ENCODE peak calls at places on chromosomes 7 and 10, in seven cellular contexts. One of them, this sample, is unnamed. For H3K4me1 and H3K27me3, the result is how much of the 10 kb centered on the place peaks cover.

GRCh38 chr7:129831424-129832058 is 121.2 kb downstream of the UBE2H start:
- DNase-seq in testis: no peak
- DNase-seq in esophagus squamous epithelium: no peak
- DNase-seq in CD8-positive, alpha-beta memory T cell: no peak
- DNase-seq in cardiac muscle cell: peak
- DNase-seq in iPS DF 6.9: no peak
- DNase-seq in right atrium auricular region: no peak
- DNase-seq in this sample: peak

GRCh38 chr7:158828343-158829020 is 827 bp downstream of the ESYT2 start:
- DNase-seq in esophagus squamous epithelium: no peak
- DNase-seq in testis: peak
- DNase-seq in cardiac muscle cell: peak
- DNase-seq in iPS DF 6.9: no peak
- DNase-seq in right atrium auricular region: no peak
- DNase-seq in CD8-positive, alpha-beta memory T cell: peak
- DNase-seq in this sample: no peak

GRCh38 chr7:4209966-4210365 is 472.1 kb upstream of the FOXK1 start:
- DNase-seq in testis: no peak
- DNase-seq in right atrium auricular region: no peak
- DNase-seq in iPS DF 6.9: no peak
- DNase-seq in cardiac muscle cell: no peak
- DNase-seq in esophagus squamous epithelium: no peak
- DNase-seq in CD8-positive, alpha-beta memory T cell: no peak
- DNase-seq in this sample: no peak

GRCh38 chr7:117274951-117275350 is 47.9 kb downstream of the WNT2 start:
- DNase-seq in right atrium auricular region: no peak
- DNase-seq in cardiac muscle cell: no peak
- DNase-seq in testis: no peak
- DNase-seq in esophagus squamous epithelium: no peak
- DNase-seq in CD8-positive, alpha-beta memory T cell: no peak
- DNase-seq in iPS DF 6.9: no peak
- DNase-seq in this sample: no peak

GRCh38 chr7:4715385-4715770 is 33.3 kb downstream of the FOXK1 start:
- DNase-seq in esophagus squamous epithelium: no peak
- DNase-seq in cardiac muscle cell: peak
- DNase-seq in testis: no peak
- DNase-seq in CD8-positive, alpha-beta memory T cell: no peak
- DNase-seq in iPS DF 6.9: no peak
- DNase-seq in right atrium auricular region: peak
- DNase-seq in this sample: peak

GRCh38 chr10:124044143-124044862 is 49.1 kb downstream of the CHST15 start:
- DNase-seq in right atrium auricular region: no peak
- DNase-seq in CD8-positive, alpha-beta memory T cell: no peak
- DNase-seq in testis: peak
- DNase-seq in cardiac muscle cell: no peak
- DNase-seq in esophagus squamous epithelium: no peak
- DNase-seq in iPS DF 6.9: no peak
- DNase-seq in this sample: no peak

GRCh38 chr7:29370531-29371314 is 176.1 kb downstream of the CHN2 start:
- DNase-seq in testis: no peak
- DNase-seq in CD8-positive, alpha-beta memory T cell: no peak
- DNase-seq in esophagus squamous epithelium: no peak
- DNase-seq in iPS DF 6.9: no peak
- DNase-seq in right atrium auricular region: peak
- DNase-seq in cardiac muscle cell: peak
- DNase-seq in this sample: peak

GRCh38 chr7:94882891-94883290 is 24.5 kb upstream of the PPP1R9A start:
- DNase-seq in testis: no peak
- DNase-seq in esophagus squamous epithelium: no peak
- DNase-seq in right atrium auricular region: no peak
- DNase-seq in CD8-positive, alpha-beta memory T cell: no peak
- DNase-seq in cardiac muscle cell: no peak
- DNase-seq in iPS DF 6.9: no peak
- DNase-seq in this sample: peak

GRCh38 chr7:121076350-121077164 is 88.0 kb downstream of the CPED1 start:
- DNase-seq in iPS DF 6.9: no peak
- DNase-seq in esophagus squamous epithelium: no peak
- DNase-seq in CD8-positive, alpha-beta memory T cell: no peak
- DNase-seq in right atrium auricular region: no peak
- DNase-seq in testis: no peak
- DNase-seq in cardiac muscle cell: no peak
- DNase-seq in this sample: peak

GRCh38 chr10:43943119-43943824 is 294.6 kb upstream of the ZNF32 start:
- DNase-seq in iPS DF 6.9: no peak
- DNase-seq in right atrium auricular region: no peak
- DNase-seq in esophagus squamous epithelium: no peak
- DNase-seq in cardiac muscle cell: no peak
- DNase-seq in testis: no peak
- DNase-seq in CD8-positive, alpha-beta memory T cell: no peak
- DNase-seq in this sample: no peak

GRCh38 chr10:123150986-123151738 is 3.0 kb upstream of the BUB3 start:
- DNase-seq in iPS DF 6.9: no peak
- DNase-seq in esophagus squamous epithelium: no peak
- DNase-seq in cardiac muscle cell: peak
- DNase-seq in testis: no peak
- DNase-seq in CD8-positive, alpha-beta memory T cell: no peak
- DNase-seq in right atrium auricular region: no peak
- DNase-seq in this sample: no peak

GRCh38 chr10:124732931-124733536 is 11.1 kb downstream of the FAM53B start:
- DNase-seq in testis: peak
- DNase-seq in esophagus squamous epithelium: no peak
- DNase-seq in iPS DF 6.9: no peak
- DNase-seq in cardiac muscle cell: peak
- DNase-seq in CD8-positive, alpha-beta memory T cell: peak
- DNase-seq in right atrium auricular region: peak
- DNase-seq in this sample: peak

GRCh38 chr10:71933651-71934050 is 30.5 kb upstream of the CHST3 start:
- DNase-seq in right atrium auricular region: no peak
- DNase-seq in cardiac muscle cell: no peak
- DNase-seq in CD8-positive, alpha-beta memory T cell: no peak
- DNase-seq in testis: no peak
- DNase-seq in iPS DF 6.9: no peak
- DNase-seq in esophagus squamous epithelium: no peak
- DNase-seq in this sample: no peak

GRCh38 chr7:134246761-134247160 is 70.0 kb downstream of the SLC35B4 start:
- DNase-seq in CD8-positive, alpha-beta memory T cell: no peak
- DNase-seq in esophagus squamous epithelium: no peak
- DNase-seq in right atrium auricular region: no peak
- DNase-seq in cardiac muscle cell: no peak
- DNase-seq in testis: no peak
- DNase-seq in iPS DF 6.9: no peak
- DNase-seq in this sample: no peak

GRCh38 chr7:35768346-35768745 is 32.5 kb upstream of the SEPTIN7 start:
- DNase-seq in iPS DF 6.9: no peak
- DNase-seq in testis: no peak
- DNase-seq in esophagus squamous epithelium: no peak
- DNase-seq in CD8-positive, alpha-beta memory T cell: no peak
- DNase-seq in right atrium auricular region: no peak
- DNase-seq in cardiac muscle cell: no peak
- DNase-seq in this sample: no peak

GRCh38 chr7:98856021-98856422 is 13.8 kb downstream of the TMEM130 start:
- DNase-seq in cardiac muscle cell: no peak
- DNase-seq in iPS DF 6.9: no peak
- DNase-seq in CD8-positive, alpha-beta memory T cell: no peak
- DNase-seq in testis: no peak
- DNase-seq in esophagus squamous epithelium: no peak
- DNase-seq in right atrium auricular region: no peak
- DNase-seq in this sample: no peak

GRCh38 chr10:97222346-97222961 is 36.7 kb upstream of the SLIT1 start:
- DNase-seq in testis: no peak
- DNase-seq in right atrium auricular region: peak
- DNase-seq in esophagus squamous epithelium: no peak
- DNase-seq in cardiac muscle cell: peak
- DNase-seq in CD8-positive, alpha-beta memory T cell: no peak
- DNase-seq in iPS DF 6.9: peak
- DNase-seq in this sample: no peak

GRCh38 chr10:110861476-110861875 is 10.3 kb upstream of the PDCD4 start:
- DNase-seq in iPS DF 6.9: no peak
- DNase-seq in right atrium auricular region: no peak
- DNase-seq in cardiac muscle cell: no peak
- DNase-seq in testis: no peak
- DNase-seq in esophagus squamous epithelium: no peak
- DNase-seq in CD8-positive, alpha-beta memory T cell: no peak
- DNase-seq in this sample: no peak

GRCh38 chr10:56449770-56450169 is 88.7 kb upstream of the ZWINT start:
- DNase-seq in esophagus squamous epithelium: no peak
- DNase-seq in cardiac muscle cell: peak
- DNase-seq in right atrium auricular region: no peak
- DNase-seq in testis: no peak
- DNase-seq in iPS DF 6.9: no peak
- DNase-seq in CD8-positive, alpha-beta memory T cell: no peak
- DNase-seq in this sample: no peak

GRCh38 chr10:117663750-117664149 is 121.2 kb downstream of the EMX2 start:
- DNase-seq in CD8-positive, alpha-beta memory T cell: no peak
- DNase-seq in esophagus squamous epithelium: no peak
- DNase-seq in iPS DF 6.9: no peak
- DNase-seq in right atrium auricular region: no peak
- DNase-seq in testis: no peak
- DNase-seq in cardiac muscle cell: no peak
- DNase-seq in this sample: peak

GRCh38 chr10:69809318-69809717 is 7.6 kb downstream of the COL13A1 start:
- DNase-seq in cardiac muscle cell: no peak
- DNase-seq in iPS DF 6.9: no peak
- DNase-seq in right atrium auricular region: no peak
- DNase-seq in CD8-positive, alpha-beta memory T cell: no peak
- DNase-seq in testis: no peak
- DNase-seq in esophagus squamous epithelium: no peak
- DNase-seq in this sample: no peak

GRCh38 chr7:88141953-88142352 is 77.9 kb downstream of the SRI start:
- DNase-seq in cardiac muscle cell: no peak
- DNase-seq in esophagus squamous epithelium: no peak
- DNase-seq in iPS DF 6.9: no peak
- DNase-seq in right atrium auricular region: no peak
- DNase-seq in CD8-positive, alpha-beta memory T cell: no peak
- DNase-seq in testis: no peak
- DNase-seq in this sample: no peak

GRCh38 chr7:117762055-117762454 is 111.2 kb downstream of the CTTNBP2 start:
- DNase-seq in iPS DF 6.9: no peak
- DNase-seq in CD8-positive, alpha-beta memory T cell: no peak
- DNase-seq in esophagus squamous epithelium: no peak
- DNase-seq in right atrium auricular region: no peak
- DNase-seq in testis: no peak
- DNase-seq in cardiac muscle cell: no peak
- DNase-seq in this sample: no peak

DNA sequence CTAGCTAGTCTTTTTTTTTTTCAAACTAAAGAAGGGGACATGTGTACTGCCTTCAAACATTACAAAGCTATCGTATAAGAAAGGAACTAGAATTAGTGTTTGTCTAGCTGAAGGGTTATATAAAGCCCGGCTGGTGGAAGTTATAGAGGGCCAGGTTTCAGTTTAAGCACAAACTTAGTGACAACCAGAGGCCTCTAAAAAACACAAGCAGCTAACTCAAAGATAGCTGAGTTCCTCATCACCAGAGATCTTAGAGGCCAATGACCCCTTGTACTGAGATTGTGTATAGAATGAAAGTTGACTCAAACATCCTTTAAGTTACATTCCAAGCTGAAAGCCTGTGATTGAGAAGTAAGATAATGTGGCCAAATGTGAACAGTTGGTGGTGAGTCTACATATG is 28.1 kb upstream of the SGMS1 start:
- DNase-seq in right atrium auricular region: no peak
- DNase-seq in testis: no peak
- DNase-seq in cardiac muscle cell: no peak
- DNase-seq in CD8-positive, alpha-beta memory T cell: no peak
- DNase-seq in iPS DF 6.9: no peak
- DNase-seq in esophagus squamous epithelium: no peak
- DNase-seq in this sample: no peak
- H3K4me1 ChIP-seq in right atrium auricular region: under half
- H3K4me1 ChIP-seq in testis: under half
- H3K4me1 ChIP-seq in cardiac muscle cell: under half
- H3K4me1 ChIP-seq in CD8-positive, alpha-beta memory T cell: under half
- H3K4me1 ChIP-seq in iPS DF 6.9: under half
- H3K4me1 ChIP-seq in esophagus squamous epithelium: under half
- H3K4me1 ChIP-seq in this sample: under half

GRCh38 chr7:150980663-150981062 is 2.5 kb upstream of the KCNH2 start:
- DNase-seq in right atrium auricular region: no peak
- DNase-seq in esophagus squamous epithelium: no peak
- DNase-seq in cardiac muscle cell: peak
- DNase-seq in CD8-positive, alpha-beta memory T cell: no peak
- DNase-seq in testis: no peak
- DNase-seq in iPS DF 6.9: no peak
- DNase-seq in this sample: no peak
- H3K27me3 ChIP-seq in right atrium auricular region: under half
- H3K27me3 ChIP-seq in esophagus squamous epithelium: half or more
- H3K27me3 ChIP-seq in cardiac muscle cell: under half
- H3K27me3 ChIP-seq in CD8-positive, alpha-beta memory T cell: under half
- H3K27me3 ChIP-seq in testis: under half
- H3K27me3 ChIP-seq in iPS DF 6.9: under half
- H3K27me3 ChIP-seq in this sample: half or more

DNA sequence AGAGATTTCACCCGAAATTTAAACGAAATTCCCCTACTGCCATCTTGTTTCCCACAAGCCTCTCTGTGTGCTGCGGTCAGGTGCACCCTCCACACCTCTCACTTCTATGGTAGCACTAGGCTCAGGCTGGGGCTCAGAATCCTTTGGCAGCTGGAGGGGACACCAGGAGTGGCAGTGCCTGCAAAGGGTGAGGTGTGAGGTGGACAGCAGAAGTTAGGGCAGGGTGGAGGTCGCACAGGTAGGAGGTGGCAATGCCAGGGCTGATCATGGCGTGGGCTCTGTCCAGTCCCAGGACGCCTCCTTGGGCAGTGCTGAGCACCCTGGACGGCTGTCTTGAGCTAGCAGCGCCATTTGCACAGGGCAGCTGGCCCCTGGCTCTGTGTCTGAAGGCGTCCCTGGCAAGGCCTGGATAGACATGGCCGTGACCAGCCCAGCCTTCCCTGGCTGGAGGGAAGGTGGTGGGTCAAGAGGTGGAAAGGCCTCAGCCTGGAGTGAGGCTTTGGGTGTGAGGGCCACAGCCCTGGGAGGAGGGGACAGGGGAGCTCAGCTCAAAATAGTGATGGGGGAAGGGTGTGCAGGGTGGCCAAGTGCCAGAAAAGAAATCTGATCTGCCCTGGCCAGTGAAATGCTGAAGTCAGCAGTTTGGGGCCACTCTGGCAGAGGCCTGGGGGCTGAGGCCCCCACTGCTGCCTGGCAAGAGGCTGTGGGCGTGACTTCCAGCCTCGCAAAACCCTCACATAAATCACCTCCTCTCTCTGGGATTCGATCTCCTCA is 40.0 kb downstream of the ZCCHC24 start:
- DNase-seq in CD8-positive, alpha-beta memory T cell: no peak
- DNase-seq in right atrium auricular region: no peak
- DNase-seq in cardiac muscle cell: peak
- DNase-seq in iPS DF 6.9: no peak
- DNase-seq in testis: no peak
- DNase-seq in esophagus squamous epithelium: no peak
- DNase-seq in this sample: no peak
- H3K4me1 ChIP-seq in CD8-positive, alpha-beta memory T cell: under half
- H3K4me1 ChIP-seq in right atrium auricular region: under half
- H3K4me1 ChIP-seq in cardiac muscle cell: half or more
- H3K4me1 ChIP-seq in iPS DF 6.9: under half
- H3K4me1 ChIP-seq in testis: under half
- H3K4me1 ChIP-seq in esophagus squamous epithelium: half or more
- H3K4me1 ChIP-seq in this sample: under half

DNA sequence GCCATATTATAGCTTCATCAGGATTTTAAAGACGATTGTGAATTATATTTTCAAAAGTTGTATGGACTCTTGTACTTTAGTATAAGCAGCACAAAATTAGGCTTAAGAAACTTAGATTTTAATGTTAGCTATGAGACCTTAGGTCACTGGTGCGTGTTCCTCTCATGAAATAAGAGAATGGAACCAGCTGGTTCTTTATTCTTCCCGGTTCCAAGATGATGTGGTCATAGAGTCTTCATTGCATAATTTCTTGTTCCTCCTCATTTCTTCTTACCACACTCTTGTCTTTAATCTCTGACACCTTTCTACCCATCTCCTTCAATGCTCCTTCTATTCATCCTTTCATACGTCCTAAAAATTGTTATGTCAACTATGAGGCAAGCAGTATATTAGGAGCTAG is 437.2 kb downstream of the AUTS2 start:
- DNase-seq in cardiac muscle cell: no peak
- DNase-seq in right atrium auricular region: no peak
- DNase-seq in iPS DF 6.9: no peak
- DNase-seq in testis: no peak
- DNase-seq in esophagus squamous epithelium: no peak
- DNase-seq in CD8-positive, alpha-beta memory T cell: no peak
- DNase-seq in this sample: no peak
- H3K27me3 ChIP-seq in cardiac muscle cell: under half
- H3K27me3 ChIP-seq in right atrium auricular region: under half
- H3K27me3 ChIP-seq in iPS DF 6.9: under half
- H3K27me3 ChIP-seq in testis: under half
- H3K27me3 ChIP-seq in esophagus squamous epithelium: under half
- H3K27me3 ChIP-seq in CD8-positive, alpha-beta memory T cell: under half
- H3K27me3 ChIP-seq in this sample: under half

This sample was measured in foreskin keratinocyte.